ENCODE peak calls at places on chromosome 10, in seven cellular contexts. J is hepatocyte, H is pancreas, M is choroid plexus epithelial cell, I is lung, A is adrenal gland, D is ovary. C is an unnamed sample.

GRCh38 chr10:123139521-123140163 is 3.9 kb downstream of the HMX3 start:
- DNase-seq in H (peak), D (no peak), I (no peak), J (peak), M (peak), A (no peak), C (peak)

GRCh38 chr10:14253079-14253478 is 77.6 kb downstream of the FRMD4A start:
- DNase-seq in D (no peak), H (no peak), M (peak), J (no peak), A (no peak), I (no peak), C (no peak)

GRCh38 chr10:68902382-68902781 is 1.3 kb downstream of the DDX50 start:
- DNase-seq in H (no peak), J (no peak), M (no peak), A (no peak), D (no peak), I (no peak), C (no peak)

GRCh38 chr10:88385601-88386203 is 197.4 kb downstream of the RNLS start:
- DNase-seq in H (peak), M (no peak), J (peak), I (peak), D (peak), A (no peak), C (no peak)

GRCh38 chr10:6465437-6465836 is 114.6 kb downstream of the PRKCQ start:
- DNase-seq in D (no peak), M (no peak), H (no peak), A (no peak), I (no peak), J (no peak), C (no peak)

GRCh38 chr10:59814878-59815277 is 61.6 kb upstream of the MRLN start:
- DNase-seq in H (no peak), I (no peak), J (no peak), A (no peak), D (no peak), M (no peak), C (no peak)

GRCh38 chr10:134743-135600 is at the start of gene ZMYND11:
- DNase-seq in I (peak), M (peak), H (peak), D (peak), A (peak), J (peak), C (peak)

GRCh38 chr10:4221315-4221714 is 436.3 kb upstream of the KLF6 start:
- DNase-seq in A (no peak), H (no peak), J (no peak), D (no peak), I (no peak), M (peak), C (no peak)

GRCh38 chr10:127151981-127152699 is 44.3 kb downstream of the INSYN2A start:
- DNase-seq in J (no peak), D (no peak), A (no peak), I (peak), H (no peak), M (peak), C (no peak)

GRCh38 chr10:32948451-32948850 is 9.6 kb downstream of the ITGB1 start:
- DNase-seq in J (no peak), A (no peak), I (no peak), H (no peak), M (no peak), D (no peak), C (no peak)

GRCh38 chr10:35824704-35825103 is 182.6 kb upstream of the FZD8 start:
- DNase-seq in D (no peak), J (no peak), I (no peak), A (no peak), M (no peak), H (no peak), C (no peak)

GRCh38 chr10:114100848-114101741 is 57.4 kb downstream of the ADRB1 start:
- DNase-seq in I (no peak), A (peak), M (peak), J (peak), H (no peak), D (peak), C (peak)

GRCh38 chr10:77896058-77896457 is 30.5 kb downstream of the DLG5 start:
- DNase-seq in I (no peak), J (no peak), D (no peak), H (no peak), M (no peak), A (no peak), C (no peak)

GRCh38 chr10:70481105-70481504 is 2.5 kb downstream of the PALD1 start:
- DNase-seq in M (no peak), J (no peak), I (no peak), H (no peak), D (no peak), A (no peak), C (no peak)

GRCh38 chr10:70478191-70479160 is at the start of gene PALD1:
- DNase-seq in M (peak), A (peak), I (peak), J (peak), D (peak), H (no peak), C (peak)

GRCh38 chr10:70480254-70480861 is 1.8 kb downstream of the PALD1 start:
- DNase-seq in M (no peak), D (no peak), I (no peak), A (no peak), H (peak), J (no peak), C (no peak)

GRCh38 chr10:70479161-70479531 is 579 bp downstream of the PALD1 start:
- DNase-seq in J (no peak), D (no peak), H (no peak), I (no peak), M (no peak), A (no peak), C (no peak)

GRCh38 chr10:70479626-70480253 is 1.2 kb downstream of the PALD1 start:
- DNase-seq in I (no peak), D (no peak), J (no peak), M (no peak), A (no peak), H (no peak), C (no peak)
- H3K4me3 ChIP-seq in I (peak), D (peak), J (no peak), M (no peak), A (no peak), H (peak), C (no peak)

GRCh38 chr10:80187060-80187459 is 18.3 kb downstream of the ANXA11 start:
- DNase-seq in A (no peak), H (no peak), I (no peak), M (no peak), J (no peak), D (peak), C (no peak)

GRCh38 chr10:80188713-80189112 is 16.6 kb downstream of the ANXA11 start:
- DNase-seq in A (no peak), D (peak), J (no peak), H (no peak), I (no peak), M (no peak), C (no peak)

GRCh38 chr10:80186364-80187012 is 18.8 kb downstream of the ANXA11 start:
- DNase-seq in A (no peak), D (peak), M (no peak), H (no peak), I (no peak), J (no peak), C (no peak)

GRCh38 chr10:80185522-80186299 is 19.6 kb downstream of the ANXA11 start:
- DNase-seq in J (no peak), D (no peak), H (no peak), A (no peak), I (no peak), M (no peak), C (no peak)

DNA sequence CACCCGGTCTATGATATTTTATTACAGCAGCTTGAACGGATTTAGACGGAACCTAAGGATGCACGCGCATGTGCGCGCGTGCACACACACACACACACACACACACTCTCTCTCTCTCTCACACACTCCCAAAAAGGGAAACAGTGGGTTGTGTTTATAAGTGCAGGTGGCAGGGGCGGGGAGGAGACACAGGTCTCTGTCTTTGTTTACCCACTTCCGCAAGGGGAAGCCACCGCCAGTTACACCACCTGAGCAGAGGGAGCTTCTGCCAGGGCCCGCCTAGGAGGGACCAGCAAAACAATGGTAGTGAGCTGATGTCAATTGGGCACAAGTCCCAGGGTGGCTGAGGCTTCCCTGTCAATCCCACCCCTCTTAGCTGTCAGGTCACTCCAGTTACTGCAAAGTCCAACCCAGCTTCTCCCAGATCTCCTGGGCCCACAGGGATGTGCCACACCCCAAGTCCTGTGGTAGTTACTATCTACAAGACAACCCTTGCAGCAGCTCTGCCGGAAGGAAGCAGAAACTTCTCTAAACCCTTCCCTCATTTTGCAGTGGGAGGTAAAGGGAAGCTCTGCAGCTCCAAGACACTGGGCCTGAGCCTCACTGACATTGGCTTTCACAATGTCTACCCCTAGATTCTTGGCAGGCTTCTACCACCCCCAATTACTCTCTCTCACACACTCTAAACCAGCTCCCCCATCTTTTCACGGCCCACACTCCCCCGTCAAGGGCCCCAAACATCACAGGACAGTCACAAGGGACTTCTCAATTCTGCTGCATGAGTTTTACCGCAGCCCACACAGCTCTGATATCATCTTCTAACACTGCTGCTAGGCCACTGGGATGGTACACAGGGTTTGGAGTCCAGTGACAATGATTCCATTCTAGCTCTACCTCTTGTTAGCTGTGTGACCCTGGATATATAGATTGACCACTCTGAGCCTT is 17.6 kb downstream of the ANXA11 start:
- DNase-seq in M (no peak), H (no peak), D (peak), J (no peak), A (no peak), I (no peak), C (no peak)
- H3K4me3 ChIP-seq in M (no peak), H (no peak), D (no peak), J (no peak), A (no peak), I (no peak), C (no peak)

GRCh38 chr10:119339099-119339498 is 131.7 kb downstream of the GRK5 start:
- DNase-seq in A (no peak), M (no peak), D (no peak), I (no peak), J (no peak), H (no peak), C (no peak)

GRCh38 chr10:119337796-119338432 is 130.5 kb downstream of the GRK5 start:
- DNase-seq in I (no peak), A (no peak), J (no peak), M (peak), H (no peak), D (no peak), C (no peak)

GRCh38 chr10:119335671-119336353 is 128.4 kb downstream of the GRK5 start:
- DNase-seq in H (no peak), A (peak), J (no peak), D (no peak), I (no peak), M (no peak), C (peak)

GRCh38 chr10:119336599-119336998 is 129.2 kb downstream of the GRK5 start:
- DNase-seq in J (no peak), H (no peak), M (no peak), I (no peak), A (peak), D (no peak), C (no peak)

GRCh38 chr10:119337223-119337622 is 129.9 kb downstream of the GRK5 start:
- DNase-seq in A (no peak), H (no peak), M (no peak), J (no peak), I (no peak), D (no peak), C (no peak)
- H3K4me3 ChIP-seq in A (no peak), H (no peak), M (no peak), J (no peak), I (no peak), D (no peak), C (no peak)

DNA sequence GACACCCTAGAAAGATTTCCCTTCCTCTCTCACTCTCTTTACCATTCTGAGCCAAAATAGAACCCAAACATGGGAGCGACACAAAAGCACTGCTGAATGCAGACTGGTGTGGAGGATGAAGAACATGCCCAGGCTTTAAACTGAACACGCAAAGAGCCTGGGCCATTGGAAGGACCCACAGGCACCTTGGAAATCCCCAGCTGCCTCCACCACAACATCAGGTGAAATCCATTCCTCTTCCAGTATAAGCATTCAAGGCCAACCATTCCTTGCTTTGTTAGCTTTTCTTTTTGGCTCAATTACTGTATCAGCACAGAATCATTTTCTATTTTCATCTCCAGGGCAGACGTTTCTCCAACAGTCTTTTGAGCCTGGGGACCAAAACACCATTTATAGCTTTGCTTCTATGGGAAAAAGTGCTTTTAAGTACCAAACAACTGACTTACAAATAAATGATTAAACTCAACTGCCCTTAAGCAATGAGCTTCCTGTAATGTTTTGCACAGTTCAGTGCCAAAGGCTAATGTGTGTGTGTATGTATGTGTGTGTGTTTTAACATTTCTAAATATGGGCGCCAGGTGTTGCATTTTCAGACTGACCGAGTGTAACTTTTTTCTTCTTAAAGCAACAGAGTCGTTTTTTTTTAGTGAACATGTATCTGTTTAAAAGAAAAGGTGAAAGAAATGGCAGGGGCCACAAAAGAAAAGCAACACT is 16.2 kb upstream of the BLNK start:
- DNase-seq in M (peak), A (no peak), I (no peak), D (no peak), J (peak), H (no peak), C (peak)
- H3K4me3 ChIP-seq in M (no peak), A (no peak), I (no peak), D (no peak), J (peak), H (peak), C (no peak)

GRCh38 chr10:49301302-49301701 is 2.3 kb downstream of the C10orf71 start:
- DNase-seq in J (no peak), H (no peak), A (no peak), I (no peak), D (no peak), M (no peak), C (no peak)
- H3K4me3 ChIP-seq in J (no peak), H (no peak), A (no peak), I (no peak), D (no peak), M (no peak), C (no peak)

DNA sequence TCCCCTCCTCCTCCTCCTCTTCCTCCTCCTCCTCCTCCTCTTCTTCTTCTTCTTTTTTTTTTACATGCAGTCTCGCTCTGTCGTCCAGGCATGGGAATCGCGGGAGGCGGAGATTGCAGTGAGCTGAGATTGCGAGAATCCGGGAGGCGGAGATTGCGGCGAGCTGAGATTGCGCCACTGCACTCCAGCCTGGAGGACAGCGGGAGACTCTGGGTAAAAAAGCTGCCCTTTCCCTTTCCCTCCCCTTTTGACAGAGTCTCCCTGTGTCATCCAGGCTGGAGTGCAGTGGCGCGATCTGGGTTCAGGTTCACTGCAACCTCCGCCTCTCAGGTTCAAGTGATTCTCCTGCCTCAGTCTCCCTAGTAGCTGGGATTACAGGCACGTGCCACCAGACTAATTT is 168.1 kb upstream of the MALRD1 start:
- DNase-seq in I (no peak), A (no peak), H (no peak), D (no peak), J (peak), M (peak), C (no peak)
- H3K4me3 ChIP-seq in I (no peak), A (no peak), H (no peak), D (no peak), J (no peak), M (peak), C (no peak)

DNA sequence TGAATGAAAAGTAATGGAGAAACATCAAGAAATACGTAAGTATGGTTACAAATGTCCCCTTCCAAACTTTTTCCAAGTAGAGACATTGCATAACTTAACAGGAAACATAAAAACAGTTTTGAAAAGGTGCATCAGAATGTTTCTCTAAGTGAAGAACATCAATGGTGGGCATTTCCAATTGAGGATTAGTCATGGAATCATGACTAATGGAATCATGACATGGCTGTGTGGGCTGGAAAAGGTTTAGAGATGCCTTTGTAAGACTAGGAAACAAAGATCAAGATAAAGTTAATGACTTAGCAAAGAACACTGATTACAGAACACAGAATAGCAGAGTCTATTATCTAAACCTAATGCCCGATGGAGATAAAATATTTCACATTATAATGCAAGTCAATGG is 272.0 kb downstream of the HPSE2 start:
- DNase-seq in D (no peak), I (no peak), J (no peak), H (no peak), A (no peak), M (no peak), C (no peak)
- H3K4me3 ChIP-seq in D (no peak), I (no peak), J (no peak), H (no peak), A (no peak), M (no peak), C (no peak)

DNA sequence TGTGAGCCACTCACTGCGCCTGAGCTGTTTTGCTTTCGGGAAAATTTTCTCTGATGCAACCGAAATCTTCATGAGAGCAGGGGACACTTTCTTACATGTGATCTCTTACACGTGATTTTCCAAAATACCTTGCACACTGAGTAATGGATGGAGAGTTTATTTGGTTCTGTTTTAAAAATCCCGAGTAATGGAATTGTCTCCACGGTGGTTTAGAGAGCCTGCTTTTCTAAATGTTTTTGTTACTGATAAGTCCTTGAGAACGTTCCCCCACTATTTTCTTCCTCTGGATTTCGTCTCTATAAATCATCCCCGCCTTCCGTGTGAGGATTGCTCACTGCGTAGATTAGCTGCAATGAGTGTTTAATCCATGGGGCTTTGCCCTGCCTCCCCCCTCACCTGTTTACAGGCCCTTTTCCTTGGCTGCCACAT is 25.7 kb downstream of the CAMK1D start:
- DNase-seq in M (no peak), I (no peak), H (no peak), J (no peak), A (no peak), D (no peak), C (no peak)
- H3K4me3 ChIP-seq in M (no peak), I (no peak), H (no peak), J (no peak), A (no peak), D (no peak), C (no peak)